ENCODE peak calls at places on chromosome 2, in four cellular contexts. N, U, C and H are unnamed samples.

GRCh38 chr2:156489750-156490466 is 53.7 kb downstream of the GPD2 start:
- DNase-seq in N (no peak), U (no peak), C (no peak), H (no peak)

GRCh38 chr2:105789745-105790466 is 45.2 kb downstream of the NCK2 start:
- DNase-seq in N (peak; percentile 59), U (no peak), C (no peak), H (no peak)

GRCh38 chr2:199955339-199956061 is at the start of the genes MAIP1 and TYW5:
- DNase-seq in N (peak; percentile 90), U (peak; percentile 84), C (peak; percentile 43), H (peak; percentile 81)

GRCh38 chr2:31666878-31667277 is 86.1 kb upstream of the SRD5A2 start:
- DNase-seq in N (no peak), U (no peak), C (no peak), H (no peak)

GRCh38 chr2:126660068-126660467 is 4.1 kb downstream of the GYPC start:
- DNase-seq in N (no peak), U (no peak), C (no peak), H (no peak)

GRCh38 chr2:120863661-120864320 is 128.1 kb downstream of the GLI2 start:
- DNase-seq in N (peak; percentile 78), U (no peak), C (no peak), H (no peak)

GRCh38 chr2:37851828-37852584 is 73.1 kb upstream of the RMDN2 start:
- DNase-seq in N (no peak), U (no peak), C (no peak), H (no peak)

GRCh38 chr2:25590921-25591505 is 82.4 kb downstream of the DTNB start:
- DNase-seq in N (no peak), U (no peak), C (no peak), H (peak; percentile 24)

GRCh38 chr2:159586034-159586433 is 30.3 kb downstream of the BAZ2B start:
- DNase-seq in N (no peak), U (no peak), C (no peak), H (no peak)

GRCh38 chr2:234374671-234375245 is 122.1 kb downstream of the ARL4C start:
- DNase-seq in N (no peak), U (no peak), C (no peak), H (no peak)

GRCh38 chr2:226862623-226863022 is 26.8 kb downstream of the RHBDD1 start:
- DNase-seq in N (no peak), U (no peak), C (no peak), H (no peak)

GRCh38 chr2:66790651-66791181 is 355.8 kb downstream of the MEIS1 start:
- DNase-seq in N (peak; percentile 70), U (no peak), C (no peak), H (no peak)

GRCh38 chr2:37705191-37705590 is 33.7 kb upstream of the CDC42EP3 start:
- DNase-seq in N (peak; percentile 31), U (no peak), C (no peak), H (no peak)

GRCh38 chr2:205032093-205032551 is 486.8 kb downstream of the PARD3B start:
- DNase-seq in N (no peak), U (no peak), C (no peak), H (no peak)
- TF ChIP-seq CTCF in N (no peak), U (no peak), C (no peak), H (no peak)

DNA sequence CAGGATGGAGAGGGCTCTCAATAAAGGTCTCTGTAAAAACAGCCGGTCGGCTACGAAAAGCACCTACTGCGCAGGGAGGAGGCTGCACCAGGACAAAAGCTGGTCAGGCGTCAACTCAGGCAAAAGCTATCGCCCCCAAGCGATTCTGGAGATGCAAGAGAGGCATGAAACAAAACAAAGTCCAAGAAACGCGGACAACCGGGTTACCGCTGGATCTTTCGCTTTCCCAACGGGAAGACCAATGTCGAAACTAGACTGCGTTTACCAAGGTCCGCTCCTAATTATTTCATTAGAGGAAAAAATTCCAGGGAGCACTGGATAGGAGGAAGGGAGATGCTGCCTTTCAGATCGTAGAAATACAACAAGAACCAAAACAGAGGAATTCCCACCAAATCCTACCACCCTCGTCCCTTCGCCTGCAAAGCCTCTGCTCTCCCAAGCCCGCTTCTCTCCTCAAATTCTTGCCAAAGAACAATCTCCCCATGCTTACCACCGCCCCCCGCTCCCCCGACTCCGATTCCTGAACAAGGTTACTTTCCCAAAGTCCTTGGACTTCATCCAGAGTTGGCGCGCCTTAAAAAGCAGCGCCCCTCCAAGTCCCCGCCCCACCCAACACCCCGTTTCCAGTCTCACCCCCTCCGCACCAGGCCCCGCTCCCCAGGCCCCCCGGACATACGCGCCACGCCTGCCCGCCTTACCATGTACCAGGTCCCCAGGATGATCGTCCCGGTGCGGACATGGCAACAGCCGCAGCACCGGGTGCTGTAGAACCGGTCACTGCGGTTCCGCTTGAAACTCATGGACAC is 513 bp downstream of the LAPTM4A start:
- DNase-seq in N (peak; percentile 67), U (peak; percentile 54), C (no peak), H (peak; percentile 47)
- TF ChIP-seq CTCF in N (no peak), U (peak; percentile 20), C (peak; percentile 23), H (no peak)

GRCh38 chr2:218405365-218406208 is 5.9 kb downstream of the CTDSP1 start:
- DNase-seq in N (no peak), U (no peak), C (no peak), H (no peak)

GRCh38 chr2:218406949-218407703 is 7.5 kb downstream of the CTDSP1 start:
- DNase-seq in N (peak; percentile 59), U (no peak), C (no peak), H (no peak)

GRCh38 chr2:218404351-218405145 is 4.9 kb downstream of the CTDSP1 start:
- DNase-seq in N (no peak), U (no peak), C (no peak), H (no peak)

GRCh38 chr2:218407717-218408116 is 8.0 kb downstream of the CTDSP1 start:
- DNase-seq in N (no peak), U (no peak), C (no peak), H (no peak)

GRCh38 chr2:218406209-218406948 is 6.7 kb downstream of the CTDSP1 start:
- DNase-seq in N (peak; percentile 94), U (peak; percentile 99), C (no peak), H (peak; percentile 99)
- TF ChIP-seq CTCF in N (peak; percentile 83), U (peak; percentile 76), C (peak; percentile 80), H (peak; percentile 56)

GRCh38 chr2:59027320-59027719 is 786.2 kb upstream of the FANCL start:
- DNase-seq in N (no peak), U (no peak), C (no peak), H (no peak)

GRCh38 chr2:59021786-59022185 is 780.7 kb upstream of the FANCL start:
- DNase-seq in N (no peak), U (no peak), C (no peak), H (no peak)

GRCh38 chr2:59029058-59029457 is 787.9 kb upstream of the FANCL start:
- DNase-seq in N (no peak), U (no peak), C (no peak), H (no peak)

GRCh38 chr2:59019551-59020164 is 778.5 kb upstream of the FANCL start:
- DNase-seq in N (no peak), U (no peak), C (no peak), H (no peak)

DNA sequence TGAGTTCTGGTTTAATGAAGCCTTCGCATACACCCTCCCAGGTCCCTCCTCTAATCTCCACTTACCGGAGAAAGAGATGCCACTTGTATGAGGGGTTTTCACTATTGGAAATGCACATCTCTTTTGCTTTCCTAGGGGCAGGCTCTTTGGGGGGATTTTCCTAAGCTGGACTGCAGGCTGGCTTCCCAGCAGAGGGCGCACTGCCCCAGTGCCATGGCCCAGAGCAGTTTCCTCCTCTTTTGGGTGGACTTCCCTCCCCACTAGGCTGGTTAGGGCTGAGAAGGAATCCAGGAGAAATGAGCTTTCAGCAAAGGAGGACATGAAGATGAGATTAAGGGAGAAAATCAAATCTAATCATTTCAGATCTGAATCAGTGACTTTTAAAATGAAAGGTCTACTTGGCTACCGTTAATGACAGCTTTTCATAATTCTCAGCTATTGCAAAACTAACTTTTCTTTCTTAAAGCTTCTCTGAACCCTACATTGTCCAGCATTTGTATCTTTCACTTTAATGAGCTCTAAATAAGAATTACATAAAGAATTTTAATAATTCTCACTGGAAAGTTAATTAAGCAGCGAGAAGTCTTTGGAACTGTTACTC is 784.1 kb upstream of the FANCL start:
- DNase-seq in N (peak; percentile 6), U (peak; percentile 42), C (no peak), H (peak; percentile 72)
- TF ChIP-seq CTCF in N (peak; percentile 44), U (peak; percentile 70), C (peak; percentile 83), H (peak; percentile 88)

GRCh38 chr2:54773233-54773632 is 49.8 kb downstream of the EML6 start:
- DNase-seq in N (no peak), U (peak; percentile 59), C (no peak), H (no peak)

GRCh38 chr2:54772531-54772930 is 49.1 kb downstream of the EML6 start:
- DNase-seq in N (peak; percentile 22), U (peak; percentile 34), C (no peak), H (no peak)

GRCh38 chr2:54772110-54772509 is 48.6 kb downstream of the EML6 start:
- DNase-seq in N (peak; percentile 80), U (no peak), C (peak; percentile 34), H (no peak)

GRCh38 chr2:54775710-54776109 is 52.2 kb downstream of the EML6 start:
- DNase-seq in N (peak; percentile 23), U (no peak), C (no peak), H (no peak)

GRCh38 chr2:54773838-54774237 is 50.4 kb downstream of the EML6 start:
- DNase-seq in N (peak; percentile 32), U (peak; percentile 29), C (no peak), H (no peak)
- TF ChIP-seq CTCF in N (peak; percentile 34), U (peak; percentile 51), C (peak; percentile 24), H (no peak)

GRCh38 chr2:214192711-214193110 is 218.1 kb upstream of the VWC2L start:
- DNase-seq in N (no peak), U (no peak), C (peak; percentile 18), H (no peak)

GRCh38 chr2:214196260-214196659 is 214.6 kb upstream of the VWC2L start:
- DNase-seq in N (no peak), U (no peak), C (no peak), H (no peak)

DNA sequence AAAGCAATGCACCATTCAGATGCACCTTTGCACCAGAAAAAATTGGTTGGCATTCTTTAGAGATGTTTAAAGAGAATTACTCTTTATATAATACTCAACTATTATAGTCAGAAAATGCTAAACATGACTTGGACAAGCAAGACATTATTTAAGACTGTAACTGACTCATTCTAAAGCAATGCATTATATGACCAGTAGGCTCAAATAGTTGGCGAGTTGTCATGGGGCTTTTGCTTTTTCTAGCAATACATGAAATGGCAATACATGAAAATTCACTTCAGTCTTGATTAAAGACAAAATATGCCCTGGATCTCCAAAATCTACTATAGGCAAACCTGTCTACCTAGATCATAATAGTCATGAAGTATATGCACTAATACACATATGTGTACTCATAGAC is 216.9 kb upstream of the VWC2L start:
- DNase-seq in N (peak; percentile 48), U (no peak), C (peak; percentile 41), H (no peak)
- TF ChIP-seq CTCF in N (peak; percentile 12), U (no peak), C (no peak), H (no peak)